ENCODE peak calls at places on chromosomes 1 and 21, in ten cellular contexts. One of them, this sample, is unnamed.
A peak's percentile ranks its signal among the peaks of the same experiment; 100 is the strongest.

GRCh38 chr21:36508948-36509347 is 29.0 kb upstream of the CLDN14 start:
- DNase-seq in transverse colon: no peak
- DNase-seq in adrenal gland: no peak
- DNase-seq in ascending aorta: no peak
- DNase-seq in lung: no peak
- DNase-seq in body of pancreas: no peak
- DNase-seq in bronchial epithelial cell: no peak
- DNase-seq in CD8-positive, alpha-beta memory T cell: no peak
- DNase-seq in ovary: no peak
- DNase-seq in SJSA1: no peak
- DNase-seq in this sample: no peak

GRCh38 chr1:56808385-56808784 is 10.8 kb downstream of the FYB2 start:
- DNase-seq in transverse colon: no peak
- DNase-seq in adrenal gland: no peak
- DNase-seq in ascending aorta: no peak
- DNase-seq in lung: no peak
- DNase-seq in body of pancreas: no peak
- DNase-seq in bronchial epithelial cell: no peak
- DNase-seq in CD8-positive, alpha-beta memory T cell: no peak
- DNase-seq in ovary: no peak
- DNase-seq in SJSA1: no peak
- DNase-seq in this sample: no peak

GRCh38 chr1:163055531-163055930 is 13.6 kb upstream of the RGS4 start:
- DNase-seq in transverse colon: no peak
- DNase-seq in adrenal gland: no peak
- DNase-seq in ascending aorta: no peak
- DNase-seq in lung: no peak
- DNase-seq in body of pancreas: no peak
- DNase-seq in bronchial epithelial cell: no peak
- DNase-seq in CD8-positive, alpha-beta memory T cell: no peak
- DNase-seq in ovary: no peak
- DNase-seq in SJSA1: no peak
- DNase-seq in this sample: no peak

GRCh38 chr21:39556176-39556575 is 56.6 kb upstream of the B3GALT5 start:
- DNase-seq in transverse colon: no peak
- DNase-seq in adrenal gland: no peak
- DNase-seq in ascending aorta: no peak
- DNase-seq in lung: no peak
- DNase-seq in body of pancreas: no peak
- DNase-seq in bronchial epithelial cell: no peak
- DNase-seq in CD8-positive, alpha-beta memory T cell: no peak
- DNase-seq in ovary: no peak
- DNase-seq in SJSA1: no peak
- DNase-seq in this sample: no peak

GRCh38 chr1:205480349-205481278 is 23.9 kb upstream of the CDK18 start:
- DNase-seq in transverse colon: no peak
- DNase-seq in adrenal gland: no peak
- DNase-seq in ascending aorta: no peak
- DNase-seq in lung: no peak
- DNase-seq in body of pancreas: no peak
- DNase-seq in bronchial epithelial cell: no peak
- DNase-seq in CD8-positive, alpha-beta memory T cell: peak; percentile 85
- DNase-seq in ovary: no peak
- DNase-seq in SJSA1: no peak
- DNase-seq in this sample: peak; percentile 43

GRCh38 chr1:101843160-101843559 is 153.6 kb downstream of the OLFM3 start:
- DNase-seq in transverse colon: no peak
- DNase-seq in adrenal gland: no peak
- DNase-seq in ascending aorta: no peak
- DNase-seq in lung: no peak
- DNase-seq in body of pancreas: no peak
- DNase-seq in bronchial epithelial cell: no peak
- DNase-seq in CD8-positive, alpha-beta memory T cell: no peak
- DNase-seq in ovary: no peak
- DNase-seq in SJSA1: no peak
- DNase-seq in this sample: no peak

GRCh38 chr21:14977814-14978213 is 87.0 kb downstream of the NRIP1 start:
- DNase-seq in transverse colon: no peak
- DNase-seq in adrenal gland: no peak
- DNase-seq in ascending aorta: no peak
- DNase-seq in lung: no peak
- DNase-seq in body of pancreas: no peak
- DNase-seq in bronchial epithelial cell: no peak
- DNase-seq in CD8-positive, alpha-beta memory T cell: no peak
- DNase-seq in ovary: no peak
- DNase-seq in SJSA1: no peak
- DNase-seq in this sample: no peak

GRCh38 chr1:210189426-210189825 is 43.2 kb upstream of the SERTAD4 start:
- DNase-seq in transverse colon: no peak
- DNase-seq in adrenal gland: no peak
- DNase-seq in ascending aorta: no peak
- DNase-seq in lung: no peak
- DNase-seq in body of pancreas: no peak
- DNase-seq in bronchial epithelial cell: no peak
- DNase-seq in CD8-positive, alpha-beta memory T cell: no peak
- DNase-seq in ovary: no peak
- DNase-seq in SJSA1: no peak
- DNase-seq in this sample: no peak

GRCh38 chr1:188514917-188515316 is 1686.2 kb downstream of the PLA2G4A start:
- DNase-seq in transverse colon: no peak
- DNase-seq in adrenal gland: no peak
- DNase-seq in ascending aorta: no peak
- DNase-seq in lung: no peak
- DNase-seq in body of pancreas: no peak
- DNase-seq in bronchial epithelial cell: no peak
- DNase-seq in CD8-positive, alpha-beta memory T cell: no peak
- DNase-seq in ovary: no peak
- DNase-seq in SJSA1: no peak
- DNase-seq in this sample: no peak

GRCh38 chr1:159746676-159747075 is 32.3 kb upstream of the CRP start:
- DNase-seq in transverse colon: no peak
- DNase-seq in adrenal gland: no peak
- DNase-seq in ascending aorta: no peak
- DNase-seq in lung: no peak
- DNase-seq in body of pancreas: no peak
- DNase-seq in bronchial epithelial cell: no peak
- DNase-seq in CD8-positive, alpha-beta memory T cell: no peak
- DNase-seq in ovary: no peak
- DNase-seq in SJSA1: no peak
- DNase-seq in this sample: no peak

GRCh38 chr1:117372863-117373412 is 5.7 kb downstream of the MAN1A2 start:
- DNase-seq in transverse colon: no peak
- DNase-seq in adrenal gland: no peak
- DNase-seq in ascending aorta: no peak
- DNase-seq in lung: no peak
- DNase-seq in body of pancreas: no peak
- DNase-seq in bronchial epithelial cell: peak; percentile 55
- DNase-seq in CD8-positive, alpha-beta memory T cell: no peak
- DNase-seq in ovary: no peak
- DNase-seq in SJSA1: no peak
- DNase-seq in this sample: no peak

GRCh38 chr1:117368116-117369108 is 1.2 kb downstream of the MAN1A2 start:
- DNase-seq in transverse colon: no peak
- DNase-seq in adrenal gland: no peak
- DNase-seq in ascending aorta: no peak
- DNase-seq in lung: no peak
- DNase-seq in body of pancreas: peak; percentile 21
- DNase-seq in bronchial epithelial cell: peak; percentile 64
- DNase-seq in CD8-positive, alpha-beta memory T cell: no peak
- DNase-seq in ovary: no peak
- DNase-seq in SJSA1: no peak
- DNase-seq in this sample: peak; percentile 24

GRCh38 chr1:117371436-117372151 is 4.3 kb downstream of the MAN1A2 start:
- DNase-seq in transverse colon: no peak
- DNase-seq in adrenal gland: no peak
- DNase-seq in ascending aorta: no peak
- DNase-seq in lung: no peak
- DNase-seq in body of pancreas: peak; percentile 44
- DNase-seq in bronchial epithelial cell: no peak
- DNase-seq in CD8-positive, alpha-beta memory T cell: no peak
- DNase-seq in ovary: no peak
- DNase-seq in SJSA1: no peak
- DNase-seq in this sample: no peak

GRCh38 chr1:117370071-117370470 is 2.8 kb downstream of the MAN1A2 start:
- DNase-seq in transverse colon: no peak
- DNase-seq in adrenal gland: no peak
- DNase-seq in ascending aorta: no peak
- DNase-seq in lung: no peak
- DNase-seq in body of pancreas: no peak
- DNase-seq in bronchial epithelial cell: peak; percentile 6
- DNase-seq in CD8-positive, alpha-beta memory T cell: no peak
- DNase-seq in ovary: no peak
- DNase-seq in SJSA1: no peak
- DNase-seq in this sample: no peak

DNA sequence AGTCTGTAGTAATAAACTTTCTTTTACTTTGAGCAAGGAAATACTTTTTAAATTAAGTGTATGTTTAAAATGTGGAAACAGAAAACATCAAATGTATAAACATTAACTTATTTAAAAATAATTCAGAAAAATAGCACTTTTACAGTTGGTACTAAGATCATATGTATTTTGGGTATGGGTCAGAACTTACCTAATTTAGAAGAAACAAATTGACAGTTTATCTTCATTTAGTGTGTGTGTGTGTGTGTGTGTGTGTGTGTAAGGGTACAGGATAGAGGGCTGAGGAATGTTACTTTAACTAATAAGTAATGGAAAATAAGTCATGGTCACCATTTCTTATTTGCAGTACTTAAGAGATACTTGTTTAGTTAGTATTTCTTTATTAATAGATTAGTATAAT is 3.3 kb downstream of the MAN1A2 start:
- DNase-seq in transverse colon: no peak
- DNase-seq in adrenal gland: no peak
- DNase-seq in ascending aorta: no peak
- DNase-seq in lung: no peak
- DNase-seq in body of pancreas: no peak
- DNase-seq in bronchial epithelial cell: no peak
- DNase-seq in CD8-positive, alpha-beta memory T cell: no peak
- DNase-seq in ovary: no peak
- DNase-seq in SJSA1: no peak
- DNase-seq in this sample: no peak
- H3K4me3 ChIP-seq in transverse colon: no peak overlapping the region
- H3K4me3 ChIP-seq in adrenal gland: peak overlapping the region; percentile 97
- H3K4me3 ChIP-seq in ascending aorta: peak overlapping the region; percentile 86
- H3K4me3 ChIP-seq in lung: no peak overlapping the region
- H3K4me3 ChIP-seq in body of pancreas: no peak overlapping the region
- H3K4me3 ChIP-seq in bronchial epithelial cell: no peak overlapping the region
- H3K4me3 ChIP-seq in CD8-positive, alpha-beta memory T cell: no peak overlapping the region
- H3K4me3 ChIP-seq in ovary: peak overlapping the region; percentile 65
- H3K4me3 ChIP-seq in SJSA1: no peak overlapping the region
- H3K4me3 ChIP-seq in this sample: peak overlapping the region; percentile 92

DNA sequence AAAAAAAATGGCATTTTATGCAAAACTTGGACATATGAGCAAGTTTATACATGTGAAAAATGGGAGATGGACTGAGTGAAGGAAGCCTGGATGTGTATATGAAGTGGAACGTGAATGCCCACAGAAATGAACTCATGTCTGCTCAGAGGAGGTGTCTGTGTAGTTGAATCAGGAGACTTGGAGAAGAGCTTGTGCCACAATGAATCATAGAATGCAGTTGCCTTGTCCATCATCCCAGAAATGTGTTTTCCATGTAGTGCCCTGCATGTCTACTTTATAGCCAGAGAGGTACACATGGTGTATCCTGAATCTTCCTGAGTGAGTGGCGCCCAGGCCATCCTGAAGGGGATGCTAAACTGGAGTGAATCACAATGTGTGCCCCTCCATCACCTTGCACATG is 2.6 kb upstream of the ILDR2 start:
- DNase-seq in transverse colon: no peak
- DNase-seq in adrenal gland: no peak
- DNase-seq in ascending aorta: no peak
- DNase-seq in lung: no peak
- DNase-seq in body of pancreas: no peak
- DNase-seq in bronchial epithelial cell: no peak
- DNase-seq in CD8-positive, alpha-beta memory T cell: no peak
- DNase-seq in ovary: no peak
- DNase-seq in SJSA1: no peak
- DNase-seq in this sample: no peak
- H3K27me3 ChIP-seq in transverse colon: peaks cover 21% of the 10 kb centered on the region
- H3K27me3 ChIP-seq in adrenal gland: peaks cover 8% of the 10 kb centered on the region
- H3K27me3 ChIP-seq in ascending aorta: no peaks in the 10 kb centered on the region
- H3K27me3 ChIP-seq in lung: no peaks in the 10 kb centered on the region
- H3K27me3 ChIP-seq in body of pancreas: no peaks in the 10 kb centered on the region
- H3K27me3 ChIP-seq in bronchial epithelial cell: peaks cover 22% of the 10 kb centered on the region
- H3K27me3 ChIP-seq in CD8-positive, alpha-beta memory T cell: peaks cover 12% of the 10 kb centered on the region
- H3K27me3 ChIP-seq in ovary: no peaks in the 10 kb centered on the region
- H3K27me3 ChIP-seq in SJSA1: no peaks in the 10 kb centered on the region
- H3K27me3 ChIP-seq in this sample: peaks cover 39% of the 10 kb centered on the region

DNA sequence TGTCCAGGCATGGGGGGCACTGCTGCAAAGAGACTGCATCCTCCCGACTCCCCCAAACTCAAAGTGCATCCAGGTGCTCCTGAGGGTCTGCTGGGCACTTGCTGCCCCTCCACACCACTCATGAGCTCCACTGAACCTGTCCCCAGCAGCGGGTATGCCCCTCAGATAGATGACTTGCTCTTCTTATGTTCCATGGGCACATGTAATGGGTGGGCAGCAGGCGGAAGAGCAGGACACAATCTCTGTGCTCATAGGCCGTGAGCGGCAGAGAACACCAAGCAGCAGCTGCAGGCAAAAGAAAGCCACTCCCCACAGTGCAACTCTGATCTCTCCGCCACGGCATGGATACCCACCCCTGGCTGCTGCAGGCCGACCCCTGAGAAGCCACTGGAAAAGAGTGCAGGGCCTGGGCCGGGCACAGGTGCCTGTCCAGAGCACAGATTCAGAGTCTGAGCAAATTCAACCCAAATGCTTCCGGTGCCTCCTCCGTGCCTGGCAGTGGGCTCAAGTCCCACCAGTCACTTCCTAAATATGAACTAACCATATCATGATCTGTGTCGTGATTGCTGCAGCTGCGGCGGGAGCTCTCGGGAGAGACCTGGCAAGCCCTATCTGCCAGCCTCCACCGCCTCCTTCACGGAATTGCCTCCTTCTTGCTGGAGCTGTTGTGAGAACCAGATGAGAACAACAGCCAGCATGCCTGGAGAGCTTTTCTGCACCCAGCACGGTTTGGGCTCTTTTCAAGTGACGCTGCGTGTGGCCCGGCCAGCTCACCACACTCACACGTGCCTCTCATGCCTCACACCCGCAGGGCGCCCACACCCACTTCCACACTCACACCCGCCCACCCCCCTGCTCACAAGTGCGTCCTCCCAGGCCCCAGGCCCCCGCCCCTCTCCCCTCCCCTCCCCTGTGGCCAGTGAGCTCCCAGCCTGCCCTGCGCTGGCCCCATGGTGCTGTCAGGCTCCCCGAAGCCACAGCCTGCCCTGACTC is 135.5 kb upstream of the RUNX3 start:
- DNase-seq in transverse colon: no peak
- DNase-seq in adrenal gland: peak; percentile 4
- DNase-seq in ascending aorta: no peak
- DNase-seq in lung: no peak
- DNase-seq in body of pancreas: no peak
- DNase-seq in bronchial epithelial cell: no peak
- DNase-seq in CD8-positive, alpha-beta memory T cell: peak; percentile 81
- DNase-seq in ovary: no peak
- DNase-seq in SJSA1: peak; percentile 94
- DNase-seq in this sample: no peak
- H3K4me3 ChIP-seq in transverse colon: no peak overlapping the region
- H3K4me3 ChIP-seq in adrenal gland: no peak overlapping the region
- H3K4me3 ChIP-seq in ascending aorta: no peak overlapping the region
- H3K4me3 ChIP-seq in lung: no peak overlapping the region
- H3K4me3 ChIP-seq in body of pancreas: no peak overlapping the region
- H3K4me3 ChIP-seq in bronchial epithelial cell: no peak overlapping the region
- H3K4me3 ChIP-seq in CD8-positive, alpha-beta memory T cell: peak overlapping the region; percentile 44
- H3K4me3 ChIP-seq in ovary: no peak overlapping the region
- H3K4me3 ChIP-seq in SJSA1: no peak overlapping the region
- H3K4me3 ChIP-seq in this sample: no peak overlapping the region

GRCh38 chr1:23978825-23979224 is 1.3 kb downstream of the SRSF10 start:
- DNase-seq in transverse colon: no peak
- DNase-seq in adrenal gland: no peak
- DNase-seq in ascending aorta: no peak
- DNase-seq in lung: no peak
- DNase-seq in body of pancreas: no peak
- DNase-seq in bronchial epithelial cell: no peak
- DNase-seq in CD8-positive, alpha-beta memory T cell: no peak
- DNase-seq in ovary: no peak
- DNase-seq in SJSA1: no peak
- DNase-seq in this sample: no peak
- H3K27me3 ChIP-seq in transverse colon: no peaks in the 10 kb centered on the region
- H3K27me3 ChIP-seq in adrenal gland: no peaks in the 10 kb centered on the region
- H3K27me3 ChIP-seq in ascending aorta: no peaks in the 10 kb centered on the region
- H3K27me3 ChIP-seq in lung: no peaks in the 10 kb centered on the region
- H3K27me3 ChIP-seq in body of pancreas: no peaks in the 10 kb centered on the region
- H3K27me3 ChIP-seq in bronchial epithelial cell: no peaks in the 10 kb centered on the region
- H3K27me3 ChIP-seq in CD8-positive, alpha-beta memory T cell: no peaks in the 10 kb centered on the region
- H3K27me3 ChIP-seq in ovary: no peaks in the 10 kb centered on the region
- H3K27me3 ChIP-seq in SJSA1: no peaks in the 10 kb centered on the region
- H3K27me3 ChIP-seq in this sample: no peaks in the 10 kb centered on the region